ENCODE peak calls at places on chromosome 13, in five cellular contexts. R is GM06990; M is AG09309; E is skeletal muscle cell; Y is effector memory CD4-positive, alpha-beta T cell. I is an unnamed sample.

GRCh38 chr13:49579501-49579900 is 5.9 kb downstream of the RCBTB1 start:
- DNase-seq in R (no peak), M (no peak), E (no peak), Y (no peak), I (no peak)

GRCh38 chr13:89034015-89034414 is 1362.8 kb downstream of the SLITRK5 start:
- DNase-seq in R (no peak), M (no peak), E (no peak), Y (no peak), I (no peak)

GRCh38 chr13:95267662-95268369 is 33.4 kb downstream of the ABCC4 start:
- DNase-seq in R (no peak), M (peak; percentile 46), E (peak; percentile 96), Y (no peak), I (peak; percentile 78)

GRCh38 chr13:25756916-25757315 is 294.9 kb downstream of the SHISA2 start:
- DNase-seq in R (no peak), M (no peak), E (no peak), Y (no peak), I (no peak)

GRCh38 chr13:30796132-30796832 is 60.9 kb downstream of the ALOX5AP start:
- DNase-seq in R (no peak), M (peak; percentile 48), E (no peak), Y (no peak), I (no peak)

GRCh38 chr13:112702983-112703379 is 13.1 kb downstream of the ATP11A start:
- DNase-seq in R (no peak), M (no peak), E (no peak), Y (no peak), I (no peak)

GRCh38 chr13:101846701-101847100 is 394.2 kb downstream of the ITGBL1 start:
- DNase-seq in R (no peak), M (no peak), E (no peak), Y (no peak), I (no peak)

GRCh38 chr13:29523199-29523931 is 72.1 kb downstream of the SLC7A1 start:
- DNase-seq in R (no peak), M (no peak), E (peak; percentile 87), Y (no peak), I (no peak)

GRCh38 chr13:111049791-111050538 is 65.1 kb upstream of the ARHGEF7 start:
- DNase-seq in R (no peak), M (no peak), E (no peak), Y (no peak), I (no peak)

GRCh38 chr13:23642110-23642509 is 71.9 kb downstream of the TNFRSF19 start:
- DNase-seq in R (no peak), M (no peak), E (no peak), Y (no peak), I (no peak)

GRCh38 chr13:99085846-99086148 is 107.9 kb upstream of the DOCK9 start:
- DNase-seq in R (no peak), M (no peak), E (no peak), Y (no peak), I (no peak)

GRCh38 chr13:99086869-99087129 is 108.9 kb upstream of the DOCK9 start:
- DNase-seq in R (no peak), M (no peak), E (no peak), Y (no peak), I (no peak)

GRCh38 chr13:99087130-99087953 is 109.5 kb upstream of the DOCK9 start:
- DNase-seq in R (peak; percentile 91), M (peak; percentile 27), E (no peak), Y (peak; percentile 92), I (peak; percentile 30)

GRCh38 chr13:99085139-99085845 is 107.4 kb upstream of the DOCK9 start:
- DNase-seq in R (peak; percentile 13), M (no peak), E (no peak), Y (no peak), I (no peak)

GRCh38 chr13:99086149-99086868 is 108.4 kb upstream of the DOCK9 start:
- DNase-seq in R (peak; percentile 75), M (no peak), E (no peak), Y (peak; percentile 72), I (no peak)
- H3K4me3 ChIP-seq in R (peak overlapping the region; percentile 80), M (peak overlapping the region; percentile 75), E (peak overlapping the region; percentile 77), Y (peak overlapping the region; percentile 82), I (peak overlapping the region; percentile 65)

DNA sequence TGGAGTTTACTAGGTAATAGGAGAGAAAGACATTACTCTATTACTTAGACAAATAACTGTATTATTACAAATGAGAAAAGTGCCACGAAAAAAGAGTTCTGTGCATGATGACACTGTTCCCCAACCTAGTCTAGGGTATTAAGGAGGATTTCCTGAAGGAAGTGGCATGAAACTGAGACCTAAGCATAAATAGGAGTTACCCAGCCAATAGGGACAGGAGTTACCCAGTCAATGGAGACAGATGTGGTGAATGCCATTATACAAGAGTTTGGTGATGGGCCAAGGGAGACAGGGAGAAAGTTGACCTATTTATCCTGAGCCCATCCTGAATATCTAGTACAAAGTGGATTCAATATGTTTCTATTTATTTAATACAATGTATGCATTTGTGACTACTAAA is 65.4 kb downstream of the KL start:
- DNase-seq in R (no peak), M (no peak), E (no peak), Y (no peak), I (no peak)
- H3K4me3 ChIP-seq in R (no peak overlapping the region), M (no peak overlapping the region), E (no peak overlapping the region), Y (no peak overlapping the region), I (no peak overlapping the region)

GRCh38 chr13:40613954-40614353 is 52.5 kb downstream of the FOXO1 start:
- DNase-seq in R (no peak), M (no peak), E (no peak), Y (no peak), I (no peak)
- H3K4me3 ChIP-seq in R (no peak overlapping the region), M (no peak overlapping the region), E (no peak overlapping the region), Y (no peak overlapping the region), I (no peak overlapping the region)

GRCh38 chr13:72495681-72496080 is 231.7 kb downstream of the MZT1 start:
- DNase-seq in R (no peak), M (no peak), E (no peak), Y (no peak), I (no peak)

GRCh38 chr13:72489751-72490150 is 237.7 kb downstream of the MZT1 start:
- DNase-seq in R (no peak), M (no peak), E (no peak), Y (no peak), I (no peak)
- H3K4me3 ChIP-seq in R (no peak overlapping the region), M (no peak overlapping the region), E (no peak overlapping the region), Y (no peak overlapping the region), I (no peak overlapping the region)